ENCODE peak calls at places on chromosome 21, in four cellular contexts. Z is stomach, Y is fibroblast of lung, E is HCT116. T is an unnamed sample.

GRCh38 chr21:38511662-38512243 is 13.5 kb upstream of the ERG start:
- DNase-seq in Z (no peak), Y (no peak), E (no peak), T (no peak)

GRCh38 chr21:45464309-45464708 is 59.3 kb downstream of the COL18A1 start:
- DNase-seq in Z (no peak), Y (no peak), E (no peak), T (no peak)

GRCh38 chr21:46538262-46538661 is 66.6 kb downstream of the S100B start:
- DNase-seq in Z (no peak), Y (no peak), E (no peak), T (no peak)

GRCh38 chr21:39258207-39258606 is 55.2 kb downstream of the BRWD1 start:
- DNase-seq in Z (no peak), Y (no peak), E (no peak), T (no peak)

GRCh38 chr21:31335957-31336738 is 7.9 kb downstream of the TIAM1 start:
- DNase-seq in Z (no peak), Y (peak; percentile 86), E (no peak), T (peak; percentile 81)

GRCh38 chr21:45769896-45770295 is 126.4 kb downstream of the PCBP3 start:
- DNase-seq in Z (no peak), Y (no peak), E (no peak), T (no peak)

GRCh38 chr21:45974073-45975016 is 7.2 kb upstream of the COL6A1 start:
- DNase-seq in Z (peak; percentile 26), Y (peak; percentile 84), E (peak; percentile 36), T (no peak)

GRCh38 chr21:44932366-44933181 is 7.3 kb upstream of the SLX9 start:
- DNase-seq in Z (no peak), Y (no peak), E (no peak), T (no peak)

GRCh38 chr21:43004926-43005325 is 30.6 kb downstream of the PKNOX1 start:
- DNase-seq in Z (no peak), Y (no peak), E (no peak), T (no peak)

GRCh38 chr21:36834192-36834591 is 132.3 kb downstream of the HLCS start:
- DNase-seq in Z (no peak), Y (no peak), E (no peak), T (no peak)

GRCh38 chr21:44074315-44074958 is 32.8 kb upstream of the PWP2 start:
- DNase-seq in Z (no peak), Y (no peak), E (no peak), T (no peak)

GRCh38 chr21:46220275-46220810 is 8.2 kb downstream of the LSS start:
- DNase-seq in Z (no peak), Y (no peak), E (no peak), T (no peak)

GRCh38 chr21:45644041-45644906 is 749 bp downstream of the PCBP3 start:
- DNase-seq in Z (no peak), Y (peak; percentile 28), E (no peak), T (no peak)

GRCh38 chr21:31803039-31804007 is 69.5 kb upstream of the HUNK start:
- DNase-seq in Z (no peak), Y (no peak), E (no peak), T (no peak)

GRCh38 chr21:27258222-27258621 is 291.3 kb upstream of the ADAMTS5 start:
- DNase-seq in Z (no peak), Y (no peak), E (no peak), T (no peak)

GRCh38 chr21:36697473-36698159 is 1.3 kb upstream of the SIM2 start:
- DNase-seq in Z (no peak), Y (no peak), E (no peak), T (no peak)

GRCh38 chr21:42702720-42703119 is 49.3 kb downstream of the PDE9A start:
- DNase-seq in Z (no peak), Y (no peak), E (no peak), T (no peak)

GRCh38 chr21:35239811-35240219 is 190.7 kb upstream of the RUNX1 start:
- DNase-seq in Z (no peak), Y (no peak), E (no peak), T (no peak)

GRCh38 chr21:45607922-45608295 is 35.6 kb upstream of the PCBP3 start:
- DNase-seq in Z (no peak), Y (no peak), E (no peak), T (no peak)

GRCh38 chr21:45260191-45260795 is 27.4 kb downstream of the POFUT2 start:
- DNase-seq in Z (peak; percentile 20), Y (no peak), E (no peak), T (no peak)

GRCh38 chr21:35924714-35925301 is 135.5 kb downstream of the SETD4 start:
- DNase-seq in Z (no peak), Y (peak; percentile 93), E (no peak), T (peak; percentile 49)

GRCh38 chr21:44894687-44895302 is 21.3 kb upstream of the PTTG1IP start:
- DNase-seq in Z (no peak), Y (no peak), E (no peak), T (no peak)

GRCh38 chr21:43785134-43785533 is 4.2 kb upstream of the RRP1 start:
- DNase-seq in Z (no peak), Y (no peak), E (no peak), T (no peak)

GRCh38 chr21:17931080-17931479 is 111.9 kb upstream of the C21orf91 start:
- DNase-seq in Z (no peak), Y (no peak), E (peak; percentile 24), T (no peak)
- TF ChIP-seq CTCF in Z (no peak), Y (peak; percentile 28), E (peak; percentile 68), T (peak; percentile 45)

GRCh38 chr21:26153758-26154157 is 16.8 kb downstream of the APP start:
- DNase-seq in Z (no peak), Y (no peak), E (no peak), T (no peak)
- H3K4me1 ChIP-seq in Z (peaks cover 65% of the 10 kb centered on the region), Y (peaks cover 12% of the 10 kb centered on the region), E (peaks cover 12% of the 10 kb centered on the region), T (peaks cover 15% of the 10 kb centered on the region)

DNA sequence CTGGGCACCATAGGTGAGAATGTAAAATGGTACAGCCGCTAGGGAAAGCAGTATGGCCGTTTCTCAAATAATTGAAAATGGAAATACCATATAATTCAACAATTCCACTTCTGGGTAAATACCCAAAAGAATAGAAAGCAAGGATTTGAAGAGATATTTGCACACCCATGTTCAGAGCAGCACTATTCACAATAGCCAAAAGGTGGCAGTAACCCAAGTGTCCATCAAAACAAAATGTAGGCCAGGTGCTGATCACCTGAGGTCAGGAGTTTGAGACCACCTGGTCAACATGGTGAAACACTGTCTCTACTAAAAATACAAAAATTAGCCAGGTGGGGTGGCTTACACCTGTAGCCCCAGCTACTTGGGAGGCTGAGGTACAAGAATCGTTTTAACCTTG is 62.1 kb downstream of the OLIG1 start:
- DNase-seq in Z (no peak), Y (no peak), E (no peak), T (no peak)
- TF ChIP-seq CTCF in Z (no peak), Y (no peak), E (peak; percentile 51), T (peak; percentile 47)

DNA sequence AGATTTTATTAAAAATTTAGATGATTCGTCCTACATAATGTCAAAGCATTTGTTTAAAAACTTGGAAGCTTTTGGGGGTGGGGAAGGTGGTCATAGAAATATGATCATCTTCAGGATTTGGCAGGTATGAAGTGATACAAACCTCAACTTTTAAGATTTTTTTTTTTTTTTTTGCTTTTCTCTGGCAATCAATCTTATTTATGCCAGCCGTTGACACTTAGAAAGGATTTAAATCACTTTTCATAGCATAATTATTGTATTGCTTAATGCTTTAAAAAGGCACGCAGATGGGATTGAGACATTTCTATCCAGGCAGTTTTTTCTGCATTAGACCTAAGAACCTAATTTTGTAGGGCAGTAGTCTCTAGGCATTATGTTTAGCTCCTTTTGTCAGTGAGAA is 19.7 kb downstream of the MRPS6 start:
- DNase-seq in Z (no peak), Y (no peak), E (no peak), T (no peak)
- H3K4me1 ChIP-seq in Z (peaks cover 70% of the 10 kb centered on the region), Y (no peaks in the 10 kb centered on the region), E (no peaks in the 10 kb centered on the region), T (no peaks in the 10 kb centered on the region)

GRCh38 chr21:41663805-41664788 is 102.8 kb downstream of the RIPK4 start:
- DNase-seq in Z (no peak), Y (peak; percentile 14), E (no peak), T (no peak)
- TF ChIP-seq CTCF in Z (peak; percentile 20), Y (no peak), E (peak; percentile 27), T (no peak)

GRCh38 chr21:40504825-40505224 is 342.1 kb downstream of the DSCAM start:
- DNase-seq in Z (no peak), Y (no peak), E (no peak), T (no peak)
- H3K4me1 ChIP-seq in Z (no peaks in the 10 kb centered on the region), Y (no peaks in the 10 kb centered on the region), E (no peaks in the 10 kb centered on the region), T (peaks cover 4% of the 10 kb centered on the region)